ENCODE peak calls at places on chromosomes 5 and 9, in seven cellular contexts. L is heart left ventricle, O is A549, C is PC-9, E is cardiac muscle cell, R is endodermal cell, D is GM12878. A is an unnamed sample.

GRCh38 chr9:116336133-116336862 is 182.7 kb downstream of the PAPPA start:
- DNase-seq in O (peak; percentile 25), E (no peak), D (no peak), R (no peak), C (no peak), L (no peak), A (no peak)

GRCh38 chr5:82348749-82349148 is 70.6 kb upstream of the RPS23 start:
- DNase-seq in L (no peak), R (no peak), D (no peak), E (no peak), C (no peak), O (no peak), A (no peak)

GRCh38 chr9:130858734-130859705 is 24.0 kb downstream of the ABL1 start:
- DNase-seq in E (no peak), R (no peak), D (no peak), L (no peak), C (no peak), O (no peak), A (no peak)

GRCh38 chr5:141477815-141478214 is 2.0 kb downstream of the PCDHGC3 start:
- DNase-seq in D (no peak), E (no peak), C (no peak), L (no peak), O (no peak), R (peak; percentile 42), A (no peak)

GRCh38 chr9:93096811-93097382 is 880 bp downstream of the CARD19 start:
- DNase-seq in L (no peak), E (no peak), R (no peak), O (no peak), C (no peak), D (no peak), A (no peak)

GRCh38 chr9:132662152-132662945 is 7.4 kb downstream of the DDX31 start:
- DNase-seq in O (no peak), D (no peak), R (no peak), E (no peak), C (no peak), L (no peak), A (no peak)

GRCh38 chr9:128118971-128119665 is 8.4 kb downstream of the PTGES2 start:
- DNase-seq in O (no peak), R (no peak), E (no peak), C (no peak), L (no peak), D (no peak), A (peak; percentile 29)

GRCh38 chr5:77627869-77628674 is 10.4 kb downstream of the OTP start:
- DNase-seq in D (no peak), O (no peak), L (no peak), E (no peak), R (peak; percentile 81), C (no peak), A (no peak)

GRCh38 chr5:112642885-112643284 is 94.8 kb upstream of the APC start:
- DNase-seq in E (peak; percentile 58), C (no peak), R (no peak), L (no peak), D (no peak), O (no peak), A (no peak)

GRCh38 chr9:68562456-68562855 is 21.8 kb upstream of the TMEM252 start:
- DNase-seq in C (no peak), D (no peak), R (peak; percentile 58), E (no peak), O (no peak), L (no peak), A (no peak)

DNA sequence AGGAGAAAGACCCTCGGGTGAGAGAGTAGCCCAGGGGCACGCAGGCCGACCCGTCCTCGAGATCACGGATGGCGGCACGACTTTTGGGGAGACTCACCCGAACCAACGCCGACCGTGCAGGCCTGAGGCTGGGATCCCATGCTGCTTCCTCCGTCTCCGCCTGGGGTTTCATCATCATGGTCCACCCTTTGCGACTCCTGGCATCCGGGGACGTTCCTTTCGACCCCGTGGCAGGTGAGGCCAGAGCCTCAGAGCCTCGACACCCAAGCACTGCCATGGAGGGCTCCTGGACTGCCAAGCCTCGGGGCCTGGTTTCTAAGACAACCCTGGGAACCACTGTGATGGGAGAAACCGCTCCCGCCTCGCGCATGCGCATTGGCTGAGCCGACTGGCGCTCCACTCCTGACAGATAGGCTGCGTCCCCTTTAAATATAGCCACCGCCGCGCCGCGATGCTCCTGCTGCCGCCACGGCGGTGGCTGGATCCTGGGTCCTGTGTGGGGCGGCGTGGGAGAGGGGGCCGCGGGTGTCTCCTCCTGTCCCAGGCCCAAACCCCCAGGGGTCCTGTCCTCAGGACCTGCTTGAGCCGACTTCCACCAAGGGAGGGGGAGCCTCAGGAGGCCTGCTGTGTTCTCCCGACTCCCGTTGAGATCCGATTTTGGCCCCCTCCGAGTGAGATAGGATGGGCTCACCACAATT is 481.6 kb downstream of the SPATA31A7 start:
- DNase-seq in D (no peak), E (no peak), L (no peak), R (no peak), C (no peak), O (no peak), A (no peak)
- H3K9me3 ChIP-seq in D (no peaks in the 10 kb centered on the region), E (no peaks in the 10 kb centered on the region), L (no peaks in the 10 kb centered on the region), R (peaks cover 11% of the 10 kb centered on the region), C (no peaks in the 10 kb centered on the region), O (peaks cover 2% of the 10 kb centered on the region), A (no peaks in the 10 kb centered on the region)

GRCh38 chr5:178986326-178986960 is 8.7 kb downstream of the GRM6 start:
- DNase-seq in L (no peak), O (no peak), E (no peak), R (no peak), C (no peak), D (no peak), A (no peak)

GRCh38 chr5:178981381-178981780 is 13.7 kb downstream of the GRM6 start:
- DNase-seq in L (no peak), R (no peak), E (no peak), D (no peak), O (no peak), C (no peak), A (no peak)

GRCh38 chr5:178984145-178985072 is 10.7 kb downstream of the GRM6 start:
- DNase-seq in O (no peak), R (no peak), D (no peak), E (no peak), C (no peak), L (no peak), A (no peak)

GRCh38 chr5:178982941-178983340 is 12.2 kb downstream of the GRM6 start:
- DNase-seq in O (no peak), C (no peak), R (no peak), D (no peak), L (no peak), E (no peak), A (no peak)

DNA sequence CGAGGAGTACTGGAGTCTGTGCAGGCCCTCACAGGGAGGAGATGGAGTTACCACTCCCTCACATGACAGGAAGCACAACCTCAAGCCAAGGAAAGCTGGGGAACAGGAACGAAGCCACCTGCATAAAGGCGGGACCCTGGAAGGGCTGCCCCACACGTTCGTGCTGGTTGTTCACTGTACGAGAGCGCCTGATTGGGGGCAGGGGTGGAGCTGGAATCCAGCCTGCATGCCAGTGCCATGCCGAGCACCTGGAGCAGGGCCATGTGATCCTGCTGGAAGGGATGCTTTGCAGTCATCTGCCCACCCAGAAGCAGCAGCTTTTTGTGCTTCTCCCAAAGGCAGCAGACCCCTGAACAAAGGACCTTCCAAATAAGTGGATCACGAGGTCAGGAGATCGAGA is 11.4 kb downstream of the GRM6 start:
- DNase-seq in O (no peak), R (no peak), E (no peak), C (no peak), L (no peak), D (no peak), A (no peak)
- H3K9me3 ChIP-seq in O (peaks cover 24% of the 10 kb centered on the region), R (peaks cover 34% of the 10 kb centered on the region), E (no peaks in the 10 kb centered on the region), C (no peaks in the 10 kb centered on the region), L (peaks cover 95% of the 10 kb centered on the region), D (no peaks in the 10 kb centered on the region), A (peaks cover 73% of the 10 kb centered on the region)

GRCh38 chr5:26326153-26326759 is 712.1 kb downstream of the CDH9 start:
- DNase-seq in C (no peak), R (no peak), D (no peak), L (no peak), E (no peak), O (no peak), A (no peak)

GRCh38 chr5:26329562-26330189 is 708.7 kb downstream of the CDH9 start:
- DNase-seq in C (no peak), L (no peak), E (peak; percentile 37), D (no peak), R (no peak), O (peak; percentile 16), A (no peak)

GRCh38 chr5:26321278-26321677 is 717.1 kb downstream of the CDH9 start:
- DNase-seq in E (no peak), R (no peak), O (no peak), C (no peak), L (no peak), D (no peak), A (no peak)

GRCh38 chr5:26323794-26324193 is 714.6 kb downstream of the CDH9 start:
- DNase-seq in R (no peak), D (no peak), O (no peak), C (no peak), L (no peak), E (no peak), A (no peak)
- H3K9me3 ChIP-seq in R (no peaks in the 10 kb centered on the region), D (no peaks in the 10 kb centered on the region), O (no peaks in the 10 kb centered on the region), C (no peaks in the 10 kb centered on the region), L (no peaks in the 10 kb centered on the region), E (no peaks in the 10 kb centered on the region), A (no peaks in the 10 kb centered on the region)

DNA sequence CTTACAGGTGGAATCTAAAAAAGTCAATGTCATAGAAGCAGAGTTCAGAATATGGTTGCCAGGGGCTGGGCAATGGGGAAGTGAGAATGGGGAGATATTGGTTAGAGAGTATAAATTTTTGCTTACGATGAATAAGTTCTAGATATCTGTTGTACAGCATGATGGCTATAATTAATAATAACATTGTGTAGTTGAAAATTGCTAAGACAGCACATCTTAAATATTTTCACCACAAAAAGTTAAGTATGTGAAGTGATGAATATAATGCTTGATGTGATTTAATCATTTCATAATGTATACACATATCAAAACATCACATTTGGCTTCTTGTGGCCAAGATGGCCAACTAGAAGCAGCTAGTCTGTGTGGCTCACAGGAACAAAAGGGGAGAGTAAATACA is 425.9 kb upstream of the ACO1 start:
- DNase-seq in D (no peak), R (no peak), C (no peak), L (no peak), E (no peak), O (no peak), A (no peak)
- H3K9me3 ChIP-seq in D (no peaks in the 10 kb centered on the region), R (peaks cover 17% of the 10 kb centered on the region), C (peaks cover 7% of the 10 kb centered on the region), L (peaks cover 52% of the 10 kb centered on the region), E (no peaks in the 10 kb centered on the region), O (peaks cover 10% of the 10 kb centered on the region), A (peaks cover 18% of the 10 kb centered on the region)

GRCh38 chr5:33361781-33362180 is 79.0 kb upstream of the TARS1 start:
- DNase-seq in R (no peak), D (no peak), C (no peak), E (peak; percentile 27), L (no peak), O (no peak), A (no peak)

GRCh38 chr5:33362915-33363314 is 77.8 kb upstream of the TARS1 start:
- DNase-seq in D (no peak), O (no peak), C (no peak), R (peak; percentile 45), E (peak; percentile 90), L (peak; percentile 28), A (no peak)

GRCh38 chr5:33367396-33367795 is 73.4 kb upstream of the TARS1 start:
- DNase-seq in R (no peak), C (no peak), D (no peak), O (no peak), L (no peak), E (no peak), A (no peak)

GRCh38 chr5:33363537-33363936 is 77.2 kb upstream of the TARS1 start:
- DNase-seq in C (no peak), D (no peak), E (no peak), L (no peak), R (no peak), O (no peak), A (no peak)

GRCh38 chr5:33364406-33364805 is 76.4 kb upstream of the TARS1 start:
- DNase-seq in E (no peak), D (no peak), C (no peak), R (no peak), O (no peak), L (no peak), A (no peak)
- H3K9me3 ChIP-seq in E (no peaks in the 10 kb centered on the region), D (no peaks in the 10 kb centered on the region), C (peaks cover 3% of the 10 kb centered on the region), R (no peaks in the 10 kb centered on the region), O (peaks cover 5% of the 10 kb centered on the region), L (no peaks in the 10 kb centered on the region), A (no peaks in the 10 kb centered on the region)